ENCODE peak calls at places on chromosomes 3 and 15, in six cellular contexts. E, J, G, Z, C and B are unnamed samples.

GRCh38 chr15:33131880-33132279 is 62.6 kb downstream of the FMN1 start:
- DNase-seq in G (no peak), Z (no peak), C (no peak), E (no peak), J (no peak), B (no peak)

GRCh38 chr3:157190242-157190876 is 30.4 kb upstream of the CCNL1 start:
- DNase-seq in G (no peak), Z (no peak), C (no peak), J (no peak), E (no peak), B (no peak)

GRCh38 chr3:129052675-129053074 is 7.9 kb upstream of the GP9 start:
- DNase-seq in G (no peak), Z (no peak), E (no peak), J (no peak), C (no peak), B (no peak)

GRCh38 chr3:161559177-161559998 is 62.8 kb downstream of the OTOL1 start:
- DNase-seq in E (no peak), C (no peak), Z (no peak), J (no peak), G (peak), B (no peak)

GRCh38 chr3:15462451-15462850 is 35.1 kb downstream of the EAF1 start:
- DNase-seq in G (no peak), E (no peak), J (no peak), Z (no peak), C (no peak), B (no peak)

GRCh38 chr3:88180398-88180999 is 30.7 kb downstream of the C3orf38 start:
- DNase-seq in C (no peak), G (peak), Z (no peak), J (no peak), E (peak), B (no peak)

GRCh38 chr3:188338081-188338480 is 184.1 kb downstream of the LPP start:
- DNase-seq in J (no peak), G (no peak), C (no peak), E (no peak), Z (no peak), B (no peak)

GRCh38 chr15:34126522-34126921 is 24.6 kb downstream of the PGBD4 start:
- DNase-seq in G (no peak), Z (no peak), J (no peak), E (no peak), C (no peak), B (no peak)

GRCh38 chr3:7025581-7026300 is 164.8 kb downstream of the GRM7 start:
- DNase-seq in C (no peak), G (no peak), Z (no peak), J (no peak), E (no peak), B (no peak)

GRCh38 chr15:80188293-80188692 is 35.5 kb downstream of the FAH start:
- DNase-seq in E (no peak), C (no peak), Z (no peak), G (no peak), J (no peak), B (no peak)

GRCh38 chr3:128482857-128483656 is 9.9 kb downstream of the GATA2 start:
- DNase-seq in C (peak), E (no peak), G (no peak), Z (peak), J (no peak), B (no peak)

GRCh38 chr3:194996746-194997145 is 274.2 kb downstream of the XXYLT1 start:
- DNase-seq in E (no peak), C (peak), Z (no peak), G (no peak), J (no peak), B (no peak)

GRCh38 chr15:92891533-92892200 is 8.5 kb upstream of the CHD2 start:
- DNase-seq in J (no peak), C (no peak), G (no peak), Z (no peak), E (no peak), B (no peak)

GRCh38 chr3:43789028-43789427 is 98.3 kb downstream of the ABHD5 start:
- DNase-seq in J (no peak), Z (no peak), E (no peak), G (no peak), C (peak), B (no peak)

GRCh38 chr3:24237971-24238767 is 256.5 kb downstream of the THRB start:
- DNase-seq in E (peak), G (peak), Z (peak), C (peak), J (no peak), B (no peak)

GRCh38 chr3:9916734-9917680 is at the start of gene IL17RC:
- DNase-seq in G (peak), C (peak), Z (no peak), J (no peak), E (peak), B (no peak)

GRCh38 chr3:133991209-133991608 is 38.5 kb downstream of the SLCO2A1 start:
- DNase-seq in E (no peak), G (no peak), C (no peak), J (no peak), Z (no peak), B (no peak)

GRCh38 chr3:128073185-128073725 is 21.0 kb downstream of the SEC61A1 start:
- DNase-seq in Z (no peak), E (no peak), J (no peak), C (no peak), G (no peak), B (no peak)

GRCh38 chr15:77503240-77503639 is 82.6 kb downstream of the HMG20A start:
- DNase-seq in E (no peak), C (no peak), J (no peak), G (no peak), Z (no peak), B (no peak)

GRCh38 chr3:106067711-106068110 is 198.9 kb upstream of the CBLB start:
- DNase-seq in J (no peak), G (no peak), E (no peak), C (no peak), Z (no peak), B (no peak)

GRCh38 chr15:40928975-40929729 is at the start of gene DLL4:
- DNase-seq in E (peak), J (no peak), C (peak), Z (no peak), G (peak), B (no peak)

GRCh38 chr15:77504310-77504709 is 83.6 kb downstream of the HMG20A start:
- DNase-seq in G (no peak), C (no peak), E (peak), Z (no peak), J (no peak), B (no peak)

GRCh38 chr3:88151358-88151757 is 1.6 kb downstream of the C3orf38 start:
- DNase-seq in Z (no peak), J (no peak), E (no peak), C (no peak), G (no peak), B (no peak)

GRCh38 chr3:133408961-133409360 is 9.1 kb downstream of the BFSP2 start:
- DNase-seq in E (no peak), C (no peak), J (no peak), Z (peak), G (no peak), B (no peak)

GRCh38 chr3:58471025-58471887 is 20.6 kb upstream of the KCTD6 start:
- DNase-seq in Z (peak), E (no peak), J (peak), G (peak), C (no peak), B (no peak)

GRCh38 chr3:60053518-60054265 is 1003.9 kb upstream of the CFAP20DC start:
- DNase-seq in Z (no peak), G (no peak), E (no peak), C (no peak), J (no peak), B (no peak)

GRCh38 chr3:172379372-172379771 is 68.9 kb downstream of the GHSR start:
- DNase-seq in C (no peak), E (no peak), J (no peak), G (no peak), Z (no peak), B (no peak)

GRCh38 chr3:17412950-17413530 is 329.4 kb downstream of the TBC1D5 start:
- DNase-seq in E (peak), Z (no peak), C (no peak), G (peak), J (no peak), B (no peak)

GRCh38 chr3:195455789-195456188 is 13.0 kb upstream of the ACAP2 start:
- DNase-seq in J (no peak), E (no peak), G (no peak), C (no peak), Z (no peak), B (no peak)

GRCh38 chr3:31377045-31377642 is 155.6 kb upstream of the STT3B start:
- DNase-seq in E (no peak), G (peak), J (no peak), C (no peak), Z (no peak), B (no peak)